ENCODE peak calls at places on chromosome 22, in nine cellular contexts. D is astrocyte of the hippocampus, T is M059J, W is hypothalamus, H is C1 segment of cervical spinal cord, B is NCI-H748 treated with DMSO at 0.1 percent for 48 hours, N is nucleus accumbens, J is H1, K is fibroblast of lung. Y is an unnamed sample.

GRCh38 chr22:36184433-36185035 is 17.1 kb downstream of the APOL4 start:
- DNase-seq in D (peak), T (no peak), W (peak), H (no peak), B (no peak), N (peak), J (no peak), K (peak), Y (no peak)

GRCh38 chr22:49970528-49971231 is 10.1 kb downstream of the PIM3 start:
- DNase-seq in D (peak), T (peak), W (peak), H (no peak), B (peak), N (peak), J (peak), K (peak), Y (no peak)

GRCh38 chr22:50604256-50604580 is 3.6 kb downstream of the MAPK8IP2 start:
- DNase-seq in D (no peak), T (no peak), W (no peak), H (no peak), B (no peak), N (no peak), J (no peak), K (no peak), Y (no peak)

GRCh38 chr22:30202531-30203006 is 44.0 kb downstream of the LIF start:
- DNase-seq in D (peak), T (no peak), W (no peak), H (no peak), B (no peak), N (no peak), J (no peak), K (peak), Y (no peak)

GRCh38 chr22:27620367-27621154 is 181.0 kb downstream of the MN1 start:
- DNase-seq in D (no peak), T (peak), W (no peak), H (no peak), B (no peak), N (no peak), J (no peak), K (no peak), Y (no peak)

GRCh38 chr22:39643311-39644083 is 72.9 kb downstream of the CACNA1I start:
- DNase-seq in D (peak), T (peak), W (no peak), H (no peak), B (no peak), N (no peak), J (no peak), K (peak), Y (no peak)

GRCh38 chr22:49964493-49965290 is 4.1 kb downstream of the PIM3 start:
- DNase-seq in D (no peak), T (no peak), W (no peak), H (no peak), B (no peak), N (no peak), J (peak), K (no peak), Y (no peak)

GRCh38 chr22:46116491-46116958 is 33.8 kb upstream of the PPARA start:
- DNase-seq in D (peak), T (peak), W (peak), H (peak), B (peak), N (peak), J (peak), K (peak), Y (no peak)

GRCh38 chr22:47354668-47355387 is 592.4 kb downstream of the TBC1D22A start:
- DNase-seq in D (no peak), T (no peak), W (no peak), H (no peak), B (no peak), N (no peak), J (no peak), K (no peak), Y (no peak)

GRCh38 chr22:17867160-17867785 is 93.0 kb upstream of the BID start:
- DNase-seq in D (peak), T (peak), W (peak), H (no peak), B (no peak), N (peak), J (no peak), K (no peak), Y (no peak)

GRCh38 chr22:40033586-40034380 is 39.0 kb downstream of the FAM83F start:
- DNase-seq in D (no peak), T (no peak), W (no peak), H (no peak), B (no peak), N (no peak), J (no peak), K (no peak), Y (no peak)

GRCh38 chr22:36865346-36865745 is 4.5 kb downstream of the NCF4 start:
- DNase-seq in D (peak), T (no peak), W (no peak), H (no peak), B (no peak), N (no peak), J (no peak), K (peak), Y (no peak)

GRCh38 chr22:30921108-30921507 is 47.5 kb downstream of the MORC2 start:
- DNase-seq in D (no peak), T (no peak), W (no peak), H (no peak), B (no peak), N (no peak), J (peak), K (no peak), Y (no peak)

GRCh38 chr22:26239561-26239960 is 70.3 kb downstream of the SEZ6L start:
- DNase-seq in D (peak), T (peak), W (no peak), H (no peak), B (no peak), N (no peak), J (no peak), K (peak), Y (no peak)

GRCh38 chr22:25076281-25076680 is 123.4 kb upstream of the CRYBB3 start:
- DNase-seq in D (no peak), T (no peak), W (no peak), H (no peak), B (no peak), N (no peak), J (no peak), K (no peak), Y (no peak)

GRCh38 chr22:36409911-36410756 is 22.4 kb upstream of the MYH9 start:
- DNase-seq in D (peak), T (no peak), W (no peak), H (no peak), B (peak), N (peak), J (peak), K (peak), Y (no peak)

GRCh38 chr22:27399161-27399560 is 402.4 kb downstream of the MN1 start:
- DNase-seq in D (no peak), T (peak), W (no peak), H (no peak), B (no peak), N (no peak), J (no peak), K (no peak), Y (no peak)

GRCh38 chr22:29855611-29856181 is 17.6 kb upstream of the ASCC2 start:
- DNase-seq in D (no peak), T (no peak), W (peak), H (no peak), B (no peak), N (peak), J (no peak), K (no peak), Y (no peak)

GRCh38 chr22:50674606-50675552 is 2.3 kb downstream of the SHANK3 start:
- DNase-seq in D (peak), T (peak), W (no peak), H (no peak), B (peak), N (no peak), J (peak), K (peak), Y (no peak)

GRCh38 chr22:29268511-29269229 is 602 bp downstream of the EWSR1 start:
- DNase-seq in D (peak), T (peak), W (peak), H (no peak), B (peak), N (peak), J (no peak), K (peak), Y (no peak)

GRCh38 chr22:47784367-47784983 is 1022.0 kb downstream of the TBC1D22A start:
- DNase-seq in D (no peak), T (no peak), W (no peak), H (no peak), B (no peak), N (no peak), J (peak), K (no peak), Y (no peak)

GRCh38 chr22:38973289-38974169 is 8.6 kb upstream of the APOBEC3B start:
- DNase-seq in D (peak), T (no peak), W (no peak), H (no peak), B (peak), N (no peak), J (peak), K (peak), Y (no peak)

GRCh38 chr22:40332319-40332781 is 13.9 kb upstream of the ADSL start:
- DNase-seq in D (peak), T (no peak), W (no peak), H (no peak), B (no peak), N (no peak), J (no peak), K (peak), Y (no peak)

GRCh38 chr22:42745118-42745517 is 24.4 kb upstream of the A4GALT start:
- DNase-seq in D (peak), T (peak), W (no peak), H (no peak), B (no peak), N (no peak), J (no peak), K (peak), Y (no peak)

GRCh38 chr22:22593964-22594656 is 35.0 kb upstream of the PRAME start:
- DNase-seq in D (peak), T (peak), W (peak), H (no peak), B (no peak), N (no peak), J (peak), K (peak), Y (no peak)

GRCh38 chr22:31378123-31378522 is 21.3 kb upstream of the DRG1 start:
- DNase-seq in D (peak), T (no peak), W (no peak), H (no peak), B (no peak), N (no peak), J (no peak), K (peak), Y (no peak)

GRCh38 chr22:43488937-43489336 is 77.1 kb downstream of the MPPED1 start:
- DNase-seq in D (no peak), T (no peak), W (no peak), H (no peak), B (no peak), N (no peak), J (no peak), K (no peak), Y (no peak)

GRCh38 chr22:36221799-36222751 is 17.3 kb downstream of the APOL2 start:
- DNase-seq in D (peak), T (peak), W (peak), H (no peak), B (peak), N (peak), J (peak), K (peak), Y (no peak)

GRCh38 chr22:48488149-48488551 is 1339.5 kb downstream of the BRD1 start:
- DNase-seq in D (peak), T (no peak), W (no peak), H (no peak), B (no peak), N (no peak), J (no peak), K (no peak), Y (no peak)

GRCh38 chr22:46287873-46288751 is 8.6 kb upstream of the GTSE1 start:
- DNase-seq in D (no peak), T (no peak), W (no peak), H (no peak), B (no peak), N (no peak), J (no peak), K (no peak), Y (no peak)